ENCODE peak calls at places on chromosomes 5 and 9, in eight cellular contexts. K, A, S, T, M, Q, Y and L are unnamed samples.

GRCh38 chr5:68176253-68176652 is 39.3 kb upstream of the PIK3R1 start:
- DNase-seq in K (no peak), A (no peak), S (no peak), T (no peak), M (no peak), Q (no peak), Y (no peak), L (no peak)

GRCh38 chr5:166282939-166283338 is 2008.5 kb upstream of the WWC1 start:
- DNase-seq in K (no peak), A (no peak), S (no peak), T (no peak), M (no peak), Q (no peak), Y (no peak), L (no peak)

GRCh38 chr9:92807757-92808725 is 43.4 kb upstream of the BICD2 start:
- DNase-seq in K (no peak), A (no peak), S (peak), T (no peak), M (no peak), Q (no peak), Y (no peak), L (peak)

GRCh38 chr9:21452681-21453080 is 12.4 kb downstream of the IFNA1 start:
- DNase-seq in K (no peak), A (no peak), S (no peak), T (no peak), M (no peak), Q (no peak), Y (no peak), L (no peak)

GRCh38 chr9:18566125-18566524 is 92.2 kb downstream of the ADAMTSL1 start:
- DNase-seq in K (no peak), A (no peak), S (no peak), T (no peak), M (peak), Q (no peak), Y (no peak), L (no peak)

GRCh38 chr9:21252727-21253547 is 13.1 kb upstream of the IFNA14 start:
- DNase-seq in K (no peak), A (peak), S (no peak), T (peak), M (peak), Q (no peak), Y (no peak), L (peak)

GRCh38 chr9:110244616-110245015 is 11.7 kb downstream of the TXN start:
- DNase-seq in K (no peak), A (no peak), S (no peak), T (no peak), M (no peak), Q (no peak), Y (no peak), L (no peak)

GRCh38 chr9:124639637-124640036 is 131.5 kb downstream of the NR6A1 start:
- DNase-seq in K (no peak), A (no peak), S (no peak), T (no peak), M (no peak), Q (no peak), Y (no peak), L (no peak)

GRCh38 chr5:69341520-69342161 is 9.0 kb upstream of the CCDC125 start:
- DNase-seq in K (no peak), A (no peak), S (no peak), T (no peak), M (no peak), Q (no peak), Y (no peak), L (no peak)

GRCh38 chr5:167665841-167666375 is 625.5 kb upstream of the WWC1 start:
- DNase-seq in K (no peak), A (no peak), S (no peak), T (no peak), M (no peak), Q (no peak), Y (no peak), L (no peak)